ENCODE peak calls at places on chromosomes 16 and 17, in eight cellular contexts. One of them, this sample, is unnamed.

GRCh38 chr17:9170822-9171221 is 149.5 kb downstream of the NTN1 start:
- DNase-seq in tibial artery: no peak
- DNase-seq in cardiac muscle cell: no peak
- DNase-seq in thyroid gland: no peak
- DNase-seq in stomach: no peak
- DNase-seq in gastrocnemius medialis: no peak
- DNase-seq in astrocyte of the spinal cord: no peak
- DNase-seq in pancreas: no peak
- DNase-seq in this sample: no peak

GRCh38 chr16:4142268-4142667 is 26.0 kb upstream of the ADCY9 start:
- DNase-seq in tibial artery: no peak
- DNase-seq in cardiac muscle cell: no peak
- DNase-seq in thyroid gland: no peak
- DNase-seq in stomach: no peak
- DNase-seq in gastrocnemius medialis: no peak
- DNase-seq in astrocyte of the spinal cord: no peak
- DNase-seq in pancreas: no peak
- DNase-seq in this sample: no peak

GRCh38 chr16:23944381-23944780 is 108.6 kb downstream of the PRKCB start:
- DNase-seq in tibial artery: no peak
- DNase-seq in cardiac muscle cell: no peak
- DNase-seq in thyroid gland: no peak
- DNase-seq in stomach: no peak
- DNase-seq in gastrocnemius medialis: no peak
- DNase-seq in astrocyte of the spinal cord: no peak
- DNase-seq in pancreas: no peak
- DNase-seq in this sample: no peak

GRCh38 chr16:15440852-15441251 is 6.5 kb downstream of the BMERB1 start:
- DNase-seq in tibial artery: no peak
- DNase-seq in cardiac muscle cell: peak
- DNase-seq in thyroid gland: no peak
- DNase-seq in stomach: no peak
- DNase-seq in gastrocnemius medialis: no peak
- DNase-seq in astrocyte of the spinal cord: peak
- DNase-seq in pancreas: no peak
- DNase-seq in this sample: no peak

GRCh38 chr17:67386965-67387551 is 10.0 kb downstream of the PITPNC1 start:
- DNase-seq in tibial artery: no peak
- DNase-seq in cardiac muscle cell: peak
- DNase-seq in thyroid gland: no peak
- DNase-seq in stomach: peak
- DNase-seq in gastrocnemius medialis: no peak
- DNase-seq in astrocyte of the spinal cord: peak
- DNase-seq in pancreas: peak
- DNase-seq in this sample: no peak

GRCh38 chr17:73489991-73490390 is 154.3 kb downstream of the SDK2 start:
- DNase-seq in tibial artery: no peak
- DNase-seq in cardiac muscle cell: no peak
- DNase-seq in thyroid gland: peak
- DNase-seq in stomach: no peak
- DNase-seq in gastrocnemius medialis: no peak
- DNase-seq in astrocyte of the spinal cord: no peak
- DNase-seq in pancreas: no peak
- DNase-seq in this sample: no peak

GRCh38 chr17:65712383-65713267 is 151.2 kb upstream of the AXIN2 start:
- DNase-seq in tibial artery: no peak
- DNase-seq in cardiac muscle cell: no peak
- DNase-seq in thyroid gland: peak
- DNase-seq in stomach: no peak
- DNase-seq in gastrocnemius medialis: no peak
- DNase-seq in astrocyte of the spinal cord: no peak
- DNase-seq in pancreas: no peak
- DNase-seq in this sample: no peak

GRCh38 chr16:71572497-71573116 is 4.3 kb downstream of the TAT start:
- DNase-seq in tibial artery: no peak
- DNase-seq in cardiac muscle cell: no peak
- DNase-seq in thyroid gland: no peak
- DNase-seq in stomach: no peak
- DNase-seq in gastrocnemius medialis: no peak
- DNase-seq in astrocyte of the spinal cord: no peak
- DNase-seq in pancreas: no peak
- DNase-seq in this sample: no peak

GRCh38 chr17:17545031-17545820 is 46.3 kb downstream of the PEMT start:
- DNase-seq in tibial artery: peak
- DNase-seq in cardiac muscle cell: peak
- DNase-seq in thyroid gland: no peak
- DNase-seq in stomach: no peak
- DNase-seq in gastrocnemius medialis: no peak
- DNase-seq in astrocyte of the spinal cord: peak
- DNase-seq in pancreas: no peak
- DNase-seq in this sample: no peak

GRCh38 chr16:500699-501098 is 26.8 kb upstream of the CAPN15 start:
- DNase-seq in tibial artery: no peak
- DNase-seq in cardiac muscle cell: no peak
- DNase-seq in thyroid gland: no peak
- DNase-seq in stomach: no peak
- DNase-seq in gastrocnemius medialis: no peak
- DNase-seq in astrocyte of the spinal cord: no peak
- DNase-seq in pancreas: no peak
- DNase-seq in this sample: no peak

GRCh38 chr17:38970128-38970527 is 2.9 kb upstream of the FBXO47 start:
- DNase-seq in tibial artery: no peak
- DNase-seq in cardiac muscle cell: no peak
- DNase-seq in thyroid gland: peak
- DNase-seq in stomach: no peak
- DNase-seq in gastrocnemius medialis: no peak
- DNase-seq in astrocyte of the spinal cord: no peak
- DNase-seq in pancreas: no peak
- DNase-seq in this sample: no peak

GRCh38 chr16:24852281-24852721 is 6.5 kb downstream of the SLC5A11 start:
- DNase-seq in tibial artery: no peak
- DNase-seq in cardiac muscle cell: peak
- DNase-seq in thyroid gland: no peak
- DNase-seq in stomach: no peak
- DNase-seq in gastrocnemius medialis: no peak
- DNase-seq in astrocyte of the spinal cord: no peak
- DNase-seq in pancreas: no peak
- DNase-seq in this sample: no peak

GRCh38 chr17:57555636-57556175 is 189.4 kb downstream of the CCDC182 start:
- DNase-seq in tibial artery: no peak
- DNase-seq in cardiac muscle cell: no peak
- DNase-seq in thyroid gland: no peak
- DNase-seq in stomach: no peak
- DNase-seq in gastrocnemius medialis: no peak
- DNase-seq in astrocyte of the spinal cord: no peak
- DNase-seq in pancreas: no peak
- DNase-seq in this sample: no peak

GRCh38 chr16:64974381-64974780 is 147.5 kb downstream of the CDH11 start:
- DNase-seq in tibial artery: no peak
- DNase-seq in cardiac muscle cell: no peak
- DNase-seq in thyroid gland: no peak
- DNase-seq in stomach: no peak
- DNase-seq in gastrocnemius medialis: no peak
- DNase-seq in astrocyte of the spinal cord: no peak
- DNase-seq in pancreas: no peak
- DNase-seq in this sample: no peak

GRCh38 chr17:81912441-81913309 is 1.5 kb upstream of the PCYT2 start:
- DNase-seq in tibial artery: no peak
- DNase-seq in cardiac muscle cell: no peak
- DNase-seq in thyroid gland: no peak
- DNase-seq in stomach: peak
- DNase-seq in gastrocnemius medialis: no peak
- DNase-seq in astrocyte of the spinal cord: no peak
- DNase-seq in pancreas: no peak
- DNase-seq in this sample: no peak

GRCh38 chr17:81915331-81915730 is 2.6 kb downstream of the SIRT7 start:
- DNase-seq in tibial artery: no peak
- DNase-seq in cardiac muscle cell: no peak
- DNase-seq in thyroid gland: no peak
- DNase-seq in stomach: no peak
- DNase-seq in gastrocnemius medialis: no peak
- DNase-seq in astrocyte of the spinal cord: no peak
- DNase-seq in pancreas: no peak
- DNase-seq in this sample: no peak

GRCh38 chr17:81913394-81914102 is 2.3 kb upstream of the PCYT2 start:
- DNase-seq in tibial artery: no peak
- DNase-seq in cardiac muscle cell: no peak
- DNase-seq in thyroid gland: no peak
- DNase-seq in stomach: no peak
- DNase-seq in gastrocnemius medialis: no peak
- DNase-seq in astrocyte of the spinal cord: no peak
- DNase-seq in pancreas: no peak
- DNase-seq in this sample: no peak

GRCh38 chr17:81911969-81912368 is 770 bp upstream of the PCYT2 start:
- DNase-seq in tibial artery: no peak
- DNase-seq in cardiac muscle cell: no peak
- DNase-seq in thyroid gland: no peak
- DNase-seq in stomach: no peak
- DNase-seq in gastrocnemius medialis: no peak
- DNase-seq in astrocyte of the spinal cord: no peak
- DNase-seq in pancreas: no peak
- DNase-seq in this sample: no peak

DNA sequence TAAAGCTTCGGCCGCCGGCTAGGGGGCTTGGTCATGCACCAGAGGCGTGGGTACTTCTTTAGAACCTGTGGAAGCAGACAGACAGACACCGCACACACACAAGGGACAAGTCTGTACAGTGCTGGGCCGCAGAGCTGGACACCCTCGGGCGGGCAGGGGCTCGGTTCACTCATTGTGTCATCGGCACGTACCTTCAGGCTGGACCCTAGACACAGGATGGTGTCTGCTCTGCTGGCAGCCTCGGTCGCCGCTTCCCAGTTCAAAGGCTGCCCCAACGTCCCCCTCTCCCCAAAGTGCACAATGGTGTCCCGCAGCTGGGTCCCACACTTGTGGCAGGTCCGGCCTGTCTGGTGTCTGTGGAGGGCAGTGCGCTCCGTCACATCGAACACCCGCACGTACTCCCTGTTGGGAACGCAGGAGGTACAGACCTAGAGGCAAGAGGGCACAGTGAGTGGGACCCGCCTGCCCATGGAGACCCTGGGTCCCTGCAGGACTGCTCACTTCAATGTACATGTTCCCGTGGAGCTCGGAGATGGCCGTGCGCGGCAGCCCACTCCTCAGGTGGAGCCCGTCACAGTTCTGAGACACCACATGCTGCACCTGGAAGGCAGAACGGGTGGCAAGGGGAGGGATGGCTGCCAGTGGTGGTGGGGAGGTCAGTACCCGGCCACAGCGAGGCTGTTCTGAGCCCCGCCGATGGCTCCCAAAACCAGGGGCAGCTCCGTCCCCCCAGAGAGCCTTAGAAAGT is 3.1 kb upstream of the PCYT2 start:
- DNase-seq in tibial artery: no peak
- DNase-seq in cardiac muscle cell: no peak
- DNase-seq in thyroid gland: no peak
- DNase-seq in stomach: no peak
- DNase-seq in gastrocnemius medialis: no peak
- DNase-seq in astrocyte of the spinal cord: no peak
- DNase-seq in pancreas: no peak
- DNase-seq in this sample: no peak
- TF ChIP-seq CTCF in tibial artery: no peak
- TF ChIP-seq CTCF in cardiac muscle cell: no peak
- TF ChIP-seq CTCF in thyroid gland: no peak
- TF ChIP-seq CTCF in stomach: no peak
- TF ChIP-seq CTCF in gastrocnemius medialis: no peak
- TF ChIP-seq CTCF in astrocyte of the spinal cord: no peak
- TF ChIP-seq CTCF in pancreas: no peak
- TF ChIP-seq CTCF in this sample: no peak

GRCh38 chr17:44840936-44841335 is 6.7 kb upstream of the HIGD1B start:
- DNase-seq in tibial artery: no peak
- DNase-seq in cardiac muscle cell: no peak
- DNase-seq in thyroid gland: no peak
- DNase-seq in stomach: no peak
- DNase-seq in gastrocnemius medialis: no peak
- DNase-seq in astrocyte of the spinal cord: no peak
- DNase-seq in pancreas: no peak
- DNase-seq in this sample: no peak

GRCh38 chr17:44844390-44844830 is 3.3 kb upstream of the HIGD1B start:
- DNase-seq in tibial artery: no peak
- DNase-seq in cardiac muscle cell: peak
- DNase-seq in thyroid gland: no peak
- DNase-seq in stomach: no peak
- DNase-seq in gastrocnemius medialis: no peak
- DNase-seq in astrocyte of the spinal cord: no peak
- DNase-seq in pancreas: no peak
- DNase-seq in this sample: no peak

GRCh38 chr17:44840274-44840673 is 7.4 kb upstream of the HIGD1B start:
- DNase-seq in tibial artery: no peak
- DNase-seq in cardiac muscle cell: no peak
- DNase-seq in thyroid gland: no peak
- DNase-seq in stomach: no peak
- DNase-seq in gastrocnemius medialis: no peak
- DNase-seq in astrocyte of the spinal cord: no peak
- DNase-seq in pancreas: no peak
- DNase-seq in this sample: no peak

GRCh38 chr17:44846206-44846605 is 1.5 kb upstream of the HIGD1B start:
- DNase-seq in tibial artery: no peak
- DNase-seq in cardiac muscle cell: no peak
- DNase-seq in thyroid gland: no peak
- DNase-seq in stomach: no peak
- DNase-seq in gastrocnemius medialis: no peak
- DNase-seq in astrocyte of the spinal cord: no peak
- DNase-seq in pancreas: no peak
- DNase-seq in this sample: no peak

GRCh38 chr17:44842748-44843147 is 4.9 kb upstream of the HIGD1B start:
- DNase-seq in tibial artery: no peak
- DNase-seq in cardiac muscle cell: no peak
- DNase-seq in thyroid gland: no peak
- DNase-seq in stomach: no peak
- DNase-seq in gastrocnemius medialis: no peak
- DNase-seq in astrocyte of the spinal cord: no peak
- DNase-seq in pancreas: no peak
- DNase-seq in this sample: no peak
- H3K4me3 ChIP-seq in tibial artery: peak
- H3K4me3 ChIP-seq in cardiac muscle cell: no peak
- H3K4me3 ChIP-seq in thyroid gland: no peak
- H3K4me3 ChIP-seq in stomach: no peak
- H3K4me3 ChIP-seq in gastrocnemius medialis: no peak
- H3K4me3 ChIP-seq in astrocyte of the spinal cord: no peak
- H3K4me3 ChIP-seq in pancreas: no peak
- H3K4me3 ChIP-seq in this sample: no peak

GRCh38 chr17:54967621-54968258 is 714 bp downstream of the COX11 start:
- DNase-seq in tibial artery: no peak
- DNase-seq in cardiac muscle cell: peak
- DNase-seq in thyroid gland: peak
- DNase-seq in stomach: no peak
- DNase-seq in gastrocnemius medialis: no peak
- DNase-seq in astrocyte of the spinal cord: peak
- DNase-seq in pancreas: no peak
- DNase-seq in this sample: no peak
- TF ChIP-seq CTCF in tibial artery: no peak
- TF ChIP-seq CTCF in cardiac muscle cell: peak
- TF ChIP-seq CTCF in thyroid gland: no peak
- TF ChIP-seq CTCF in stomach: no peak
- TF ChIP-seq CTCF in gastrocnemius medialis: no peak
- TF ChIP-seq CTCF in astrocyte of the spinal cord: no peak
- TF ChIP-seq CTCF in pancreas: no peak
- TF ChIP-seq CTCF in this sample: peak

GRCh38 chr16:83200005-83200779 is 573.4 kb downstream of the CDH13 start:
- DNase-seq in tibial artery: no peak
- DNase-seq in cardiac muscle cell: peak
- DNase-seq in thyroid gland: peak
- DNase-seq in stomach: no peak
- DNase-seq in gastrocnemius medialis: peak
- DNase-seq in astrocyte of the spinal cord: peak
- DNase-seq in pancreas: peak
- DNase-seq in this sample: no peak

GRCh38 chr16:83199012-83199411 is 572.2 kb downstream of the CDH13 start:
- DNase-seq in tibial artery: no peak
- DNase-seq in cardiac muscle cell: no peak
- DNase-seq in thyroid gland: no peak
- DNase-seq in stomach: no peak
- DNase-seq in gastrocnemius medialis: no peak
- DNase-seq in astrocyte of the spinal cord: no peak
- DNase-seq in pancreas: no peak
- DNase-seq in this sample: no peak
- H3K4me3 ChIP-seq in tibial artery: no peak
- H3K4me3 ChIP-seq in cardiac muscle cell: no peak
- H3K4me3 ChIP-seq in thyroid gland: no peak
- H3K4me3 ChIP-seq in stomach: no peak
- H3K4me3 ChIP-seq in gastrocnemius medialis: no peak
- H3K4me3 ChIP-seq in astrocyte of the spinal cord: no peak
- H3K4me3 ChIP-seq in pancreas: no peak
- H3K4me3 ChIP-seq in this sample: no peak

This sample was measured in LNCaP clone FGC.